ENCODE peak calls at places on chromosome 2, in nine cellular contexts. O is HFF-Myc, B is upper lobe of right lung, W is heart right ventricle, U is GM13976, C is K562, R is right atrium auricular region, J is A673, X is endothelial cell. Q is an unnamed sample.

GRCh38 chr2:212815453-212815852 is 276.9 kb upstream of the ERBB4 start:
- DNase-seq in O (no peak), B (no peak), W (no peak), U (no peak), C (no peak), R (no peak), J (no peak), X (no peak), Q (no peak)

GRCh38 chr2:23631391-23631790 is 246.4 kb downstream of the KLHL29 start:
- DNase-seq in O (no peak), B (no peak), W (no peak), U (no peak), C (no peak), R (no peak), J (no peak), X (no peak), Q (no peak)

GRCh38 chr2:118529931-118530330 is 317.5 kb downstream of the EN1 start:
- DNase-seq in O (no peak), B (no peak), W (no peak), U (no peak), C (no peak), R (no peak), J (no peak), X (no peak), Q (no peak)

GRCh38 chr2:3169106-3169870 is 208.3 kb downstream of the EIPR1 start:
- DNase-seq in O (peak), B (peak), W (no peak), U (no peak), C (no peak), R (no peak), J (no peak), X (no peak), Q (no peak)

GRCh38 chr2:52341732-52342131 is 1309.8 kb upstream of the NRXN1 start:
- DNase-seq in O (no peak), B (no peak), W (no peak), U (no peak), C (no peak), R (no peak), J (no peak), X (no peak), Q (no peak)

GRCh38 chr2:218961651-218962570 is 2.4 kb downstream of the CDK5R2 start:
- DNase-seq in O (no peak), B (no peak), W (no peak), U (peak), C (peak), R (no peak), J (no peak), X (no peak), Q (peak)

GRCh38 chr2:10781746-10782145 is 30.8 kb downstream of the PDIA6 start:
- DNase-seq in O (no peak), B (no peak), W (no peak), U (no peak), C (no peak), R (no peak), J (no peak), X (no peak), Q (no peak)

GRCh38 chr2:96138146-96139145 is at the start of gene ASTL:
- DNase-seq in O (no peak), B (peak), W (peak), U (peak), C (peak), R (no peak), J (peak), X (peak), Q (no peak)

GRCh38 chr2:183998797-183999190 is 599.5 kb upstream of the ZNF804A start:
- DNase-seq in O (no peak), B (no peak), W (no peak), U (no peak), C (no peak), R (no peak), J (no peak), X (no peak), Q (no peak)

GRCh38 chr2:10378189-10378588 is 69.9 kb downstream of the ODC1 start:
- DNase-seq in O (no peak), B (no peak), W (no peak), U (peak), C (no peak), R (no peak), J (no peak), X (no peak), Q (no peak)

GRCh38 chr2:72576459-72576858 is 249.4 kb downstream of the EXOC6B start:
- DNase-seq in O (no peak), B (no peak), W (no peak), U (no peak), C (no peak), R (no peak), J (peak), X (no peak), Q (no peak)

GRCh38 chr2:26164231-26164630 is 8.7 kb upstream of the GAREM2 start:
- DNase-seq in O (no peak), B (no peak), W (no peak), U (no peak), C (no peak), R (no peak), J (no peak), X (no peak), Q (no peak)

GRCh38 chr2:47323009-47323821 is 79.7 kb upstream of the MSH2 start:
- DNase-seq in O (peak), B (peak), W (peak), U (peak), C (peak), R (peak), J (peak), X (peak), Q (peak)

GRCh38 chr2:109660046-109660860 is 46.1 kb downstream of the SOWAHC start:
- DNase-seq in O (no peak), B (no peak), W (no peak), U (no peak), C (no peak), R (no peak), J (peak), X (no peak), Q (no peak)

GRCh38 chr2:101124061-101124460 is 27.1 kb downstream of the TBC1D8 start:
- DNase-seq in O (no peak), B (no peak), W (no peak), U (no peak), C (no peak), R (no peak), J (no peak), X (no peak), Q (no peak)

GRCh38 chr2:169360984-169361705 is 1.2 kb downstream of the LRP2 start:
- DNase-seq in O (no peak), B (no peak), W (no peak), U (no peak), C (no peak), R (no peak), J (no peak), X (peak), Q (peak)

GRCh38 chr2:217666338-217666737 is 336.5 kb downstream of the TNS1 start:
- DNase-seq in O (no peak), B (no peak), W (no peak), U (peak), C (no peak), R (no peak), J (no peak), X (no peak), Q (no peak)

GRCh38 chr2:8539743-8540551 is 141.9 kb upstream of the ID2 start:
- DNase-seq in O (no peak), B (no peak), W (no peak), U (no peak), C (no peak), R (no peak), J (no peak), X (no peak), Q (no peak)

GRCh38 chr2:109432421-109432820 is 181.3 kb downstream of the SEPTIN10 start:
- DNase-seq in O (no peak), B (peak), W (no peak), U (no peak), C (no peak), R (no peak), J (no peak), X (no peak), Q (no peak)

GRCh38 chr2:190792956-190793888 is 87.4 kb upstream of the GLS start:
- DNase-seq in O (no peak), B (no peak), W (no peak), U (no peak), C (no peak), R (no peak), J (no peak), X (no peak), Q (no peak)

GRCh38 chr2:96930351-96931015 is 55.9 kb downstream of the FAM178B start:
- DNase-seq in O (no peak), B (no peak), W (no peak), U (no peak), C (no peak), R (no peak), J (no peak), X (no peak), Q (no peak)

GRCh38 chr2:128199141-128199540 is 108.1 kb downstream of the UGGT1 start:
- DNase-seq in O (no peak), B (no peak), W (no peak), U (no peak), C (no peak), R (no peak), J (no peak), X (no peak), Q (no peak)

GRCh38 chr2:195056001-195056400 is 601.0 kb upstream of the SLC39A10 start:
- DNase-seq in O (no peak), B (no peak), W (no peak), U (no peak), C (no peak), R (no peak), J (no peak), X (no peak), Q (no peak)

DNA sequence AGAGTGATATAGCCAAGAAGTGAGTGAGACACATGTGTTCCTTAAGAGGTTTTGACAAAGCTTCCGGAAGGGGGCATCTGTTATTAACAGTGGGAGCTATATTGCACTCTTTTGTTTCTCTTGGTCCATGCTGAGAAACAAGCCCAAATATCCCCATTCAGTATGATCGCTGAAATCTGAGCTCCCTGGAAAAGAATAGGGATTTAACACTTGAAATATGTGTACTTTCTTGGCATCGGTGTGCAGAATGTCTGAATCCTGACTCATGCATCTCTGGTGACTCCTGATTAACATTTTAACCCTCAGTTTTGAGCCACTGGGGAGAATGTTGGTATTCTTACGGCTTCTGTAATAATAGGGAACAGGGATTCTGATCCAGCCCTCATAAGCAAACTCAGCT is 448.1 kb downstream of the TSN start:
- DNase-seq in O (no peak), B (no peak), W (no peak), U (no peak), C (no peak), R (no peak), J (peak), X (no peak), Q (no peak)
- TF ChIP-seq CTCF in O (no peak), B (no peak), W (no peak), U (no peak), C (no peak), R (no peak), J (peak), X (no peak), Q (no peak)

DNA sequence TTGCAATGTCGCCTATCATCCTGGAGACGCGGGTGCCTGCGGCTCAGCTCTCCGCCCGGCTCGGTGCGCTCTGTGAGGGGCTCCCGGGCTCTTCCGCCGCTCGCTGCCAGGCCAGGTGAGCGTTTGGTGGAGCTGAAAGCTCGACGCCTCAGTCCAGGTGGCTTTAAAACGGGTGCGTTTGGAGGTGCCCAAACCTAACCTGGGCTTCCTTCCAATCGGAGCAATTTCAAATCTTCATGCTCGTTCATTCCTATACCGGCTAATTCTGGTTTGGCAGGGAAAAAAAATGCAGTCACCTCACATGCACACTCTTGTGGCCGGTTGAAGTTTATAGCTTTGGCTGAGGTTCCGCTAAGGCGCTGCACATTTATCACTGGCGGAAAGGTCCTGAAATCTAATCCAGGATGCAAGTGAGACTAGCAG is at the start of gene SLC16A14:
- DNase-seq in O (peak), B (no peak), W (no peak), U (peak), C (no peak), R (no peak), J (peak), X (peak), Q (no peak)
- TF ChIP-seq CTCF in O (no peak), B (peak), W (peak), U (no peak), C (no peak), R (no peak), J (peak), X (no peak), Q (no peak)

DNA sequence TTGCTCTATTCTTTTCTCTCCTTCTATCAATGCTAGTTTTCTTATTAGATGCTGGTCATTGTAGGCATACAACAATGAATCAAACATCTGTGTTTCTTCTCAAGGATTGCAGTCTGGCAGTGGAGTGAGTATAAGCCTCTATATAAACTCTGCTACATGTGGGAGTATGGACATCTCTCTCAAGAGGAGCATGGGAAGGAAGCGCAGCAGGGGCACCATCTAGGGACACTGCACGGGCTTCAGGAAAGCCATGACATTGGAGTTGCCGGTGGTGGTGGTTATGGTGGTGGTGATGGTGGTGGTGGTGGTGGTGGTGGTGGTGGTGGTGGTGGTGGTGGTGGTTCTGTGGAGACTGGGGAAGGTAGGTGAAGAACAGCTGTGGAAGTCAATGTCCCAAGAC is 462.6 kb downstream of the RNF144A start:
- DNase-seq in O (no peak), B (no peak), W (no peak), U (peak), C (no peak), R (no peak), J (peak), X (no peak), Q (no peak)
- TF ChIP-seq CTCF in O (no peak), B (no peak), W (no peak), U (no peak), C (peak), R (no peak), J (peak), X (no peak), Q (no peak)

GRCh38 chr2:43192039-43192438 is 34.4 kb downstream of the ZFP36L2 start:
- DNase-seq in O (no peak), B (no peak), W (no peak), U (no peak), C (peak), R (no peak), J (peak), X (no peak), Q (no peak)
- TF ChIP-seq CTCF in O (peak), B (no peak), W (peak), U (no peak), C (peak), R (no peak), J (peak), X (no peak), Q (no peak)

DNA sequence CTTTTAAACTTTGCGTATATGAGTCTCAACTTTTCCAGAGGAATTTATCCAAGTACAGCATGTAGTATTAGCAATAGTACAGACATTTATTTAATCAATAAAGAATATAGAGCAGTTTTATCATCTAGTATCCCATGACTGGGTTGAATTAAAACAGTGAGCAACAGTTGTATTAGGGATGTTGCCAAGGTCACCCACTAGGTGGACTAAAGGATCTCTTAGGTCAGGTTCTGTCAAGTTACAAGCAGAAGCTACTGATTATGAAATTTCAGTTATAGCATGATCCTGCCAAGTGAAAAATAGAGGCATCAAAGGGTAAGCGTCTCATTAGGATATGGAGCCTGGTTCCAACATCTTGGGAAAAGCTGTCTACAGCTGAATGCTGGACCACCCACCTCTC is 52.1 kb upstream of the LAPTM4A start:
- DNase-seq in O (no peak), B (no peak), W (no peak), U (no peak), C (no peak), R (no peak), J (no peak), X (no peak), Q (no peak)
- TF ChIP-seq CTCF in O (peak), B (peak), W (peak), U (no peak), C (no peak), R (no peak), J (peak), X (peak), Q (no peak)

GRCh38 chr2:29273004-29273703 is 157.9 kb downstream of the CLIP4 start:
- DNase-seq in O (no peak), B (peak), W (no peak), U (no peak), C (no peak), R (no peak), J (no peak), X (no peak), Q (no peak)

GRCh38 chr2:29272311-29272710 is 157.1 kb downstream of the CLIP4 start:
- DNase-seq in O (peak), B (no peak), W (no peak), U (no peak), C (no peak), R (no peak), J (no peak), X (no peak), Q (no peak)

GRCh38 chr2:29273704-29274611 is 158.7 kb downstream of the CLIP4 start:
- DNase-seq in O (peak), B (no peak), W (no peak), U (no peak), C (no peak), R (no peak), J (no peak), X (no peak), Q (no peak)

GRCh38 chr2:29278964-29279363 is 163.7 kb downstream of the CLIP4 start:
- DNase-seq in O (no peak), B (no peak), W (no peak), U (no peak), C (no peak), R (no peak), J (no peak), X (no peak), Q (no peak)

GRCh38 chr2:29275186-29275585 is 160.0 kb downstream of the CLIP4 start:
- DNase-seq in O (no peak), B (no peak), W (no peak), U (no peak), C (no peak), R (no peak), J (no peak), X (no peak), Q (no peak)
- TF ChIP-seq CTCF in O (no peak), B (no peak), W (no peak), U (no peak), C (no peak), R (no peak), J (no peak), X (no peak), Q (no peak)

GRCh38 chr2:59462418-59463197 is 1090.8 kb downstream of the BCL11A start:
- DNase-seq in O (no peak), B (no peak), W (no peak), U (no peak), C (no peak), R (no peak), J (no peak), X (no peak), Q (no peak)
- TF ChIP-seq CTCF in O (no peak), B (no peak), W (peak), U (no peak), C (no peak), R (no peak), J (no peak), X (no peak), Q (no peak)

DNA sequence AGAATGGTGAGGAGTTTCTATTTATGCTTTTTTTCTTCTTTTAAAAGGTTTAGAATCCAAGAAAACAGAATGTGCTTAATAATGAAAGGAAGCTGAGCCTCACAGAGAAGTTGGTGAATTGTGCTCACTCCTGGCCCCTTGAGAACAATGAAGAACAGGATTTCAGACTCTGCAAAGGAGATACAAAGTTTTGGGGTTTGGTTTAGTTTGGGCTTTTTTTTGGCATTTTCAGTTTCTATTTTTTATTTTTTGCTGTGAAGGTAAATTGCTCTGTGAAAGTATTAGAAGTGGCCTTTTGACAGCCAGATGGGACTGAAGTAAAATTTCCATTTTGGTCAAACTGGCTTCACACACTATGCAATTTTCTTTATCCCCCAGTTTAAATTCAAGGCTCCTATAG is 247.3 kb upstream of the GYPC start:
- DNase-seq in O (no peak), B (no peak), W (no peak), U (no peak), C (no peak), R (no peak), J (no peak), X (no peak), Q (no peak)
- TF ChIP-seq CTCF in O (no peak), B (no peak), W (no peak), U (no peak), C (no peak), R (no peak), J (no peak), X (no peak), Q (no peak)

GRCh38 chr2:150909613-150910012 is 352.1 kb downstream of the RBM43 start:
- DNase-seq in O (no peak), B (no peak), W (no peak), U (no peak), C (no peak), R (no peak), J (no peak), X (no peak), Q (no peak)

GRCh38 chr2:150907466-150907865 is 354.2 kb downstream of the RBM43 start:
- DNase-seq in O (no peak), B (no peak), W (no peak), U (no peak), C (no peak), R (no peak), J (no peak), X (no peak), Q (no peak)

GRCh38 chr2:150909090-150909489 is 352.6 kb downstream of the RBM43 start:
- DNase-seq in O (no peak), B (no peak), W (no peak), U (no peak), C (no peak), R (no peak), J (no peak), X (no peak), Q (no peak)

GRCh38 chr2:150916434-150916833 is 345.2 kb downstream of the RBM43 start:
- DNase-seq in O (no peak), B (no peak), W (no peak), U (no peak), C (no peak), R (no peak), J (no peak), X (no peak), Q (no peak)

GRCh38 chr2:150911766-150912280 is 349.8 kb downstream of the RBM43 start:
- DNase-seq in O (peak), B (peak), W (peak), U (no peak), C (no peak), R (peak), J (peak), X (no peak), Q (no peak)
- TF ChIP-seq CTCF in O (peak), B (peak), W (peak), U (no peak), C (no peak), R (peak), J (no peak), X (no peak), Q (no peak)

Q was measured in glutamatergic neuron.